ENCODE peak calls at places on chromosome 22, in eight cellular contexts. X is pancreas, F is cardiac muscle cell, M is fibroblast of mammary gland, Z is right cardiac atrium, O is esophagus muscularis mucosa, Q is AG10803, D is psoas muscle. N is an unnamed sample.

GRCh38 chr22:19169002-19169946 is 9.3 kb downstream of the SLC25A1 start:
- DNase-seq in X (peak), F (no peak), M (no peak), Z (no peak), O (no peak), Q (no peak), D (no peak), N (no peak)

GRCh38 chr22:28952857-28953256 is 69.5 kb downstream of the ZNRF3 start:
- DNase-seq in X (no peak), F (no peak), M (peak), Z (no peak), O (no peak), Q (peak), D (no peak), N (no peak)

GRCh38 chr22:29744902-29745301 is 21.9 kb downstream of the ZMAT5 start:
- DNase-seq in X (no peak), F (no peak), M (peak), Z (peak), O (no peak), Q (peak), D (peak), N (no peak)

GRCh38 chr22:23778576-23778900 is 5.9 kb downstream of the MMP11 start:
- DNase-seq in X (no peak), F (no peak), M (no peak), Z (no peak), O (no peak), Q (no peak), D (no peak), N (no peak)

GRCh38 chr22:31248138-31248745 is 36.1 kb downstream of the LIMK2 start:
- DNase-seq in X (peak), F (peak), M (peak), Z (peak), O (peak), Q (peak), D (peak), N (peak)

GRCh38 chr22:46042786-46043185 is 65.8 kb upstream of the WNT7B start:
- DNase-seq in X (peak), F (no peak), M (peak), Z (peak), O (no peak), Q (no peak), D (no peak), N (no peak)

GRCh38 chr22:27113211-27114030 is 456.0 kb downstream of the MIAT start:
- DNase-seq in X (no peak), F (no peak), M (peak), Z (peak), O (peak), Q (peak), D (peak), N (no peak)

GRCh38 chr22:31753005-31753633 is 700 bp upstream of the DEPDC5 start:
- DNase-seq in X (peak), F (peak), M (no peak), Z (peak), O (no peak), Q (no peak), D (peak), N (peak)

GRCh38 chr22:31284241-31284745 is 8.0 kb downstream of the PIK3IP1 start:
- DNase-seq in X (no peak), F (no peak), M (no peak), Z (no peak), O (no peak), Q (no peak), D (no peak), N (no peak)

GRCh38 chr22:22422629-22423112 is 85.9 kb downstream of the ZNF280B start:
- DNase-seq in X (peak), F (no peak), M (peak), Z (peak), O (peak), Q (peak), D (peak), N (peak)

GRCh38 chr22:26610072-26610958 is 7.5 kb downstream of the CRYBB1 start:
- DNase-seq in X (no peak), F (no peak), M (peak), Z (no peak), O (no peak), Q (peak), D (no peak), N (peak)

GRCh38 chr22:31347251-31348008 is 1.3 kb upstream of the PATZ1 start:
- DNase-seq in X (peak), F (peak), M (peak), Z (peak), O (no peak), Q (peak), D (peak), N (peak)

GRCh38 chr22:34851918-34852662 is 213.9 kb upstream of the ISX start:
- DNase-seq in X (no peak), F (no peak), M (no peak), Z (no peak), O (peak), Q (no peak), D (no peak), N (no peak)

GRCh38 chr22:28464179-28464578 is 215.5 kb downstream of the TTC28 start:
- DNase-seq in X (no peak), F (no peak), M (no peak), Z (no peak), O (no peak), Q (peak), D (no peak), N (no peak)

DNA sequence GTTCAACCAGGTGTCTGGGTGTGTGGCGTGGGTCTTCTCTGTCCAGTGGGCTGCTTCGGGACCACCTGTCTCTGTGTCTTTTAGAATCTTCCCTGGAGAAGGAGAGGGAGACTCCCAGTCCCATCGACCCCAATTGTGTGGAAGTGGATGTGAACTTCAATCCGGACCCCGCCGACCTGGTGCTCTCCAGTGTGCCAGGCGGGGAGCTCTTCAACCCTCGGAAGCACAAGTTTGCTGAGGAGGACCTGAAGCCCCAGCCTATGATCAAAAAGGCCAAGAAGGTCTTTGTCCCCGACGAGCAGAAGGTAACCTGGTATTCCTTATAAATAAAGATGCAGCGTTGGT is 12.2 kb downstream of the TEF start:
- DNase-seq in X (no peak), F (no peak), M (no peak), Z (peak), O (no peak), Q (no peak), D (no peak), N (no peak)
- H3K4me3 ChIP-seq in X (no peak), F (no peak), M (no peak), Z (no peak), O (no peak), Q (no peak), D (no peak), N (no peak)

DNA sequence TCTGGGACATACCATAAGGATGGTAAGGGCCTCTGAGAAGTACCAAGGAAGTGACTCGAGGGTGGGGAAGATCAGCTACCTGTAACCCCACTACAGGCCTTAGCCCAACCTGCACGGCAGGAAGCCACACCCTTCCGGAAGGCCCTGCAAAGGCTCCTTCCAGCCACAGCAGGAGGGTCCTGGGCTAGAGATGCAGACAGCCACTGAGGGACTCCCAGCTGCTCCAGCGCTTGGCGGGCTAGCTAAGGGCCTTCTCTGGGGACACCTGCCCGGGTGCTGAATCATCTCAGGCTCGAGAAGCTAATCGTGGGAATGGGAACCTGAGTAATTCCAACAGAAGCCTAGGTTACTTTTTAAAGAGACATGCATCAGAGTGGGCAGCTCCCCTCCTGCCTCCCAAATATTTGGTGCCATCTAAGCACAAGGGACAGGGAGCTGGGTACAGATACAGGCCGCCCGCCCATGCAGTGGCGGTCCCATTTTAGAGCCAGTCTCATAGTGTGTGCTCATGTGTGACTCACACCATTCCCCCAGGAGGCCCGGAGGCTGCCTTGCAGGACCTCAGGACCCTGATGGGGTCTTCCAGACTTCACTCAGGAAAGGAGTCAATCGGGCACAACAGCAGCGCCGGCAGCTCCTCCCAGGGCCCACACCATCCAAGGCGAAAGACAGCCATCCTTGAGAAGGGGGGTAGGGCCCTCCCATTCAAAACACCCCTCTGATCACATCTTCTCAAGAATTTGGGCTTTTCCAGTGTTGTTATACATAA is 8.0 kb downstream of the MYH9 start:
- DNase-seq in X (no peak), F (no peak), M (peak), Z (peak), O (no peak), Q (no peak), D (no peak), N (peak)
- H3K4me3 ChIP-seq in X (no peak), F (no peak), M (no peak), Z (no peak), O (peak), Q (no peak), D (peak), N (no peak)

GRCh38 chr22:48489551-48490512 is 1337.8 kb downstream of the BRD1 start:
- DNase-seq in X (peak), F (peak), M (no peak), Z (no peak), O (no peak), Q (peak), D (no peak), N (no peak)
- H3K4me3 ChIP-seq in X (peak), F (peak), M (no peak), Z (peak), O (peak), Q (peak), D (peak), N (no peak)

GRCh38 chr22:24893341-24894070 is 53.0 kb downstream of the LHFPL7 start:
- DNase-seq in X (peak), F (no peak), M (no peak), Z (peak), O (no peak), Q (no peak), D (no peak), N (peak)
- H3K4me3 ChIP-seq in X (no peak), F (no peak), M (no peak), Z (no peak), O (no peak), Q (no peak), D (no peak), N (no peak)

GRCh38 chr22:42075277-42075676 is 1.2 kb downstream of the PHETA2 start:
- DNase-seq in X (no peak), F (no peak), M (no peak), Z (no peak), O (no peak), Q (no peak), D (peak), N (no peak)

GRCh38 chr22:42073568-42074152 is 388 bp upstream of the PHETA2 start:
- DNase-seq in X (no peak), F (no peak), M (no peak), Z (no peak), O (no peak), Q (no peak), D (no peak), N (no peak)

GRCh38 chr22:42074153-42074750 is at the start of gene PHETA2:
- DNase-seq in X (peak), F (peak), M (peak), Z (peak), O (no peak), Q (peak), D (peak), N (peak)

GRCh38 chr22:42072606-42073330 is 1.3 kb upstream of the PHETA2 start:
- DNase-seq in X (no peak), F (peak), M (no peak), Z (peak), O (no peak), Q (no peak), D (no peak), N (no peak)

DNA sequence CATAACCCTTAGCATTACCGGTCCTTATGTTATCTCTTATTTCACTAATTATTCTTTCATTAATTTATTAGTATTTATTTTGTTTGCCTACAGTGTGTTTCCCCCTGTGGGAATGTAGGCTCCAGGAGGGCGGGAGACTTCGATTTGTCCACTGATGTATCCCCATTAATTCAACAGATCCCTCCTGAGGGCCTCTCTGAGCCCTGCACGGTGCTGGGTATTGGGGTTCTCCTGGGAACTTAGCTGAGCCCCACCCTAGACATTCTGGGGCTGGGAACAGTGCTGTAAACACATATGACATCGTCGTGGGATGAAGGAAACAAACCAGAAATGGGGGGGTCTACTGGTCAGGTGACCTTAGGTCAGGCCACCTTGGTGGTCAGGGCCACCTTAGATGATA is 798 bp downstream of the PHETA2 start:
- DNase-seq in X (no peak), F (no peak), M (no peak), Z (no peak), O (no peak), Q (no peak), D (peak), N (no peak)
- H3K4me3 ChIP-seq in X (peak), F (no peak), M (peak), Z (peak), O (peak), Q (peak), D (peak), N (no peak)

GRCh38 chr22:40112595-40112994 is 65.1 kb upstream of the TNRC6B start:
- DNase-seq in X (no peak), F (no peak), M (no peak), Z (no peak), O (no peak), Q (no peak), D (no peak), N (no peak)

GRCh38 chr22:40111451-40111850 is 66.3 kb upstream of the TNRC6B start:
- DNase-seq in X (no peak), F (no peak), M (no peak), Z (no peak), O (no peak), Q (no peak), D (no peak), N (no peak)

GRCh38 chr22:40105755-40106154 is 72.0 kb upstream of the TNRC6B start:
- DNase-seq in X (no peak), F (no peak), M (no peak), Z (no peak), O (no peak), Q (no peak), D (no peak), N (no peak)

GRCh38 chr22:40107756-40108437 is 69.8 kb upstream of the TNRC6B start:
- DNase-seq in X (no peak), F (no peak), M (peak), Z (peak), O (no peak), Q (peak), D (no peak), N (no peak)

DNA sequence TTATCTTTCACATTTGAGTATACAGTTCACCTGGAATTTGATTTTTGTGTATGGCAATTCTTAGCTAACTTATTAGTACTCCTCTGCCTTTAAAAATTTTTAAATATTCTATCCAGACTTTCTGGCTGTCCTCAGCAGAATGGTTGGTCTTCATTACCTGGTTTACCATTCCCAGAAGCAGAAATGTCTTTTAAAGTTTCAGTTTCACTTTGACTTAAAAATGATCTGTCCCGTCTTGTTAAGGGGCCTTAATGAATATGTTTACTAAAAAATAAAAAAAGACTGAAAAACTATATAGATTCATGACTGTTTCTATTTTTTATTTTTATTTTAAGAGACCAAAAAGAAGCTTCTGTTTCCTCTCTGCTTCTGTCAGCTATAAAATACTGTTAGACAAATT is 70.5 kb upstream of the TNRC6B start:
- DNase-seq in X (no peak), F (no peak), M (peak), Z (no peak), O (no peak), Q (no peak), D (no peak), N (no peak)
- H3K4me3 ChIP-seq in X (no peak), F (no peak), M (peak), Z (peak), O (peak), Q (peak), D (peak), N (no peak)

GRCh38 chr22:38148252-38148651 is 33.4 kb downstream of the PLA2G6 start:
- DNase-seq in X (no peak), F (no peak), M (peak), Z (peak), O (no peak), Q (peak), D (no peak), N (no peak)
- H3K4me3 ChIP-seq in X (no peak), F (no peak), M (no peak), Z (no peak), O (no peak), Q (no peak), D (no peak), N (no peak)

DNA sequence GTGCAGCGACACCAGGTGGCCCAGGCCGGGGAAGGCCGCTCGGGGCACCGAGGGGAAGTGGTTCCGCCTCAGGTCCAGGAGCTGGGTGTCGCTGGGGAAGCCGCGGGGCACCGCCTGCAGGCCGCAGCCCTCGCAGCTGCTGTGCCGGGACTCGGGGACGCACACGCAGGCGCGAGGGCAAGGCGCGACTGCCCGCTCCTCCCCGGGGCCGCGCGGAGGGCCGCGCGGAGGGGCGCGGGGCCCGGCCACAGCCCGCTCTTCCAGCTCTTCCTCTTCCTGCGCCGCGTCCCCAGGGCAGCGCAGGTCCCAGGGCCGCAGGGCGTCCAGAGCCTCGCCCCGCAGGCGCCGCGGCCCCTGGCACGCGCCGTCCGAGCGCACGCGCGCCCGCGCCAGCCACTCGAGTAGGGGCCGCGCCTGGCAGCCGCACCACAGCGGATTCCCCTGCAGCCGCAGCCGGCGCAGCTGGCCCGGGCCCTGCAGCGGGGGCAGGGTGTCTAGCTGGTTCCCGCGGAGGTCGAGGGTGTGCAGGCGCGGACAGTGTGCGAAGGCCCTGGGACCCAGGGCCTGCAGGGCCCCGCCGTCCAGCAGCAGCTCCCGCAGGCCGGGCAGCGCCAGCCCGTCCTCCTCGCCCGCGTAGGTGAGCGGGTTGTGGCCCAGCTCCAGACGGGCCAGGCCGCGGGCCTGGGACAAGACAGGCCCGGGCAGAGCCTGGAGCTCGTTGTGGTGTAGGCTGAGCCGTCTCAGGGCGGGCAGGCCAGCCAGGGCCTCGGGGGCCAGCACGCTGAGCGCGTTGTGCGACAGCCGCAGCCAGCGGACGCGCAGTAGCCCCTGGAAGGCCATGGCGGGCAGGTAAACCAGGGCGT is 2.8 kb downstream of the CHADL start:
- DNase-seq in X (peak), F (peak), M (peak), Z (peak), O (no peak), Q (peak), D (peak), N (peak)
- H3K4me3 ChIP-seq in X (peak), F (peak), M (no peak), Z (peak), O (peak), Q (peak), D (peak), N (no peak)

GRCh38 chr22:50626856-50627451 is 998 bp downstream of the ARSA start:
- DNase-seq in X (no peak), F (no peak), M (no peak), Z (peak), O (no peak), Q (no peak), D (peak), N (peak)

GRCh38 chr22:50625568-50626313 is 2.2 kb downstream of the ARSA start:
- DNase-seq in X (no peak), F (no peak), M (no peak), Z (peak), O (no peak), Q (no peak), D (peak), N (no peak)

GRCh38 chr22:50627452-50627913 is 469 bp downstream of the ARSA start:
- DNase-seq in X (no peak), F (peak), M (no peak), Z (no peak), O (no peak), Q (no peak), D (no peak), N (no peak)

GRCh38 chr22:50625131-50625567 is 2.8 kb downstream of the ARSA start:
- DNase-seq in X (no peak), F (no peak), M (no peak), Z (peak), O (no peak), Q (no peak), D (peak), N (no peak)

GRCh38 chr22:50626314-50626855 is 1.6 kb downstream of the ARSA start:
- DNase-seq in X (no peak), F (no peak), M (no peak), Z (peak), O (no peak), Q (no peak), D (no peak), N (no peak)
- H3K4me3 ChIP-seq in X (no peak), F (no peak), M (no peak), Z (no peak), O (no peak), Q (no peak), D (peak), N (no peak)

GRCh38 chr22:44703269-44703870 is 1.4 kb downstream of the PRR5 start:
- DNase-seq in X (no peak), F (no peak), M (no peak), Z (peak), O (no peak), Q (no peak), D (no peak), N (no peak)

GRCh38 chr22:44701824-44702478 is at the start of gene PRR5:
- DNase-seq in X (peak), F (peak), M (peak), Z (peak), O (no peak), Q (peak), D (peak), N (peak)

GRCh38 chr22:44700456-44700855 is 1.5 kb upstream of the PRR5 start:
- DNase-seq in X (no peak), F (no peak), M (no peak), Z (no peak), O (no peak), Q (no peak), D (no peak), N (no peak)

GRCh38 chr22:44702479-44703219 is 645 bp downstream of the PRR5 start:
- DNase-seq in X (peak), F (peak), M (no peak), Z (peak), O (no peak), Q (peak), D (no peak), N (no peak)

DNA sequence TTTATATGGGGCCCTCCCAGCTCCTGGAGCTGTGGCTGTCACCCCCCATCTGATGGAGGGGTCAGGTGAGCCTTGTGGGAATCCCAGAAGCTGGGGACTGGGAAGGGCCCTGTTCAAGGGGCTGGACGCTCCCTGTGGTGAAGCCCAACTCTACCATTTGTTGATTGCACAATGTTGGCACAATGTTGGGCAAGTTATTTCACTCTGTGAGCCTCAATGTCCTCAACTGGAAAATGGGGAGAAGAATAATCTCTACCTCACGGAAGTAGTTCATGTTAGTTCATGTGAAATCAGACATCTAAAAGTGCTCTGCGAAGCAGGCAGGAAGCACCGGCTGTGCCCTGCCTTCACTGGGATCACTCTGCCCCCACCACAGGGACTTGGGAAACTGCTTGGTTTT is 817 bp upstream of the PRR5 start:
- DNase-seq in X (no peak), F (no peak), M (no peak), Z (peak), O (no peak), Q (no peak), D (no peak), N (no peak)
- H3K4me3 ChIP-seq in X (no peak), F (no peak), M (no peak), Z (no peak), O (no peak), Q (no peak), D (no peak), N (no peak)

N was measured in mucosa of descending colon.